ENCODE peak calls at places on chromosomes 2 and 18, in four cellular contexts. D, K, T and V are unnamed samples.

GRCh38 chr2:98912221-98912851 is 23.7 kb downstream of the CRACDL start:
- DNase-seq in D (no peak), K (no peak), T (no peak), V (no peak)

GRCh38 chr18:61502472-61502871 is 169.2 kb downstream of the CDH20 start:
- DNase-seq in D (peak; percentile 6), K (no peak), T (no peak), V (no peak)

GRCh38 chr18:76657428-76657827 is 162.4 kb upstream of the ZNF516 start:
- DNase-seq in D (no peak), K (no peak), T (no peak), V (no peak)

GRCh38 chr18:44723973-44724778 is 43.5 kb downstream of the SETBP1 start:
- DNase-seq in D (no peak), K (peak; percentile 5), T (no peak), V (no peak)

GRCh38 chr2:36915627-36916026 is 50.7 kb downstream of the STRN start:
- DNase-seq in D (no peak), K (no peak), T (no peak), V (no peak)

GRCh38 chr18:58225101-58225500 is 181.1 kb downstream of the NEDD4L start:
- DNase-seq in D (peak; percentile 73), K (peak; percentile 4), T (no peak), V (no peak)

GRCh38 chr2:235098736-235099494 is 147.1 kb downstream of the SH3BP4 start:
- DNase-seq in D (no peak), K (no peak), T (no peak), V (no peak)

GRCh38 chr2:42880738-42881525 is 88.5 kb upstream of the HAAO start:
- DNase-seq in D (no peak), K (no peak), T (no peak), V (no peak)

GRCh38 chr2:46844443-46844842 is 71.2 kb downstream of the MCFD2 start:
- DNase-seq in D (no peak), K (no peak), T (no peak), V (no peak)

GRCh38 chr2:33213648-33214047 is 262.8 kb upstream of the RASGRP3 start:
- DNase-seq in D (no peak), K (no peak), T (no peak), V (no peak)

GRCh38 chr18:57286949-57287348 is 65.4 kb upstream of the ST8SIA3 start:
- DNase-seq in D (no peak), K (no peak), T (no peak), V (no peak)

GRCh38 chr2:239196474-239197021 is 204.3 kb downstream of the HDAC4 start:
- DNase-seq in D (no peak), K (no peak), T (no peak), V (no peak)

GRCh38 chr18:21481739-21482138 is 118.8 kb downstream of the ESCO1 start:
- DNase-seq in D (no peak), K (no peak), T (no peak), V (no peak)

GRCh38 chr2:232315049-232315922 is 63.3 kb upstream of the ALPP start:
- DNase-seq in D (peak; percentile 71), K (peak; percentile 51), T (peak; percentile 44), V (peak; percentile 53)

GRCh38 chr2:64942693-64943092 is 46.5 kb upstream of the SLC1A4 start:
- DNase-seq in D (no peak), K (no peak), T (no peak), V (no peak)

GRCh38 chr18:61379827-61380226 is 46.6 kb downstream of the CDH20 start:
- DNase-seq in D (no peak), K (no peak), T (no peak), V (no peak)